ENCODE peak calls at places on chromosomes 2 and 18, in six cellular contexts. C is fibroblast of lung, H is uterus, Q is lower leg skin, U is choroid plexus epithelial cell, L is spleen. Y is an unnamed sample.
A peak's percentile ranks its signal among the peaks of the same experiment; 100 is the strongest.

GRCh38 chr2:3492951-3493609 is 26.3 kb downstream of the ADI1 start:
- DNase-seq in C (peak; percentile 86), H (peak; percentile 84), Q (no peak), U (peak; percentile 98), L (no peak), Y (peak; percentile 93)

GRCh38 chr18:8373486-8373885 is 235.8 kb upstream of the RAB12 start:
- DNase-seq in C (peak; percentile 23), H (no peak), Q (no peak), U (no peak), L (no peak), Y (no peak)

GRCh38 chr2:75277111-75277510 is 77.8 kb upstream of the TACR1 start:
- DNase-seq in C (peak; percentile 77), H (no peak), Q (no peak), U (peak; percentile 33), L (no peak), Y (peak; percentile 25)

GRCh38 chr2:37645836-37646235 is 25.6 kb downstream of the CDC42EP3 start:
- DNase-seq in C (no peak), H (no peak), Q (no peak), U (no peak), L (no peak), Y (no peak)

GRCh38 chr2:207692206-207693065 is 19.0 kb upstream of the CCNYL1 start:
- DNase-seq in C (peak; percentile 11), H (no peak), Q (no peak), U (peak; percentile 24), L (no peak), Y (no peak)

GRCh38 chr2:118386636-118387302 is 298.5 kb downstream of the INSIG2 start:
- DNase-seq in C (peak; percentile 80), H (no peak), Q (no peak), U (peak; percentile 38), L (no peak), Y (peak; percentile 72)

GRCh38 chr18:50671376-50671775 is 111.5 kb downstream of the MAPK4 start:
- DNase-seq in C (no peak), H (no peak), Q (no peak), U (no peak), L (peak; percentile 10), Y (no peak)

GRCh38 chr2:183179156-183179555 is 54.9 kb downstream of the NUP35 start:
- DNase-seq in C (peak; percentile 80), H (no peak), Q (no peak), U (peak; percentile 42), L (no peak), Y (no peak)

GRCh38 chr2:154698789-154699559 is 479 bp downstream of the KCNJ3 start:
- DNase-seq in C (no peak), H (no peak), Q (no peak), U (no peak), L (peak; percentile 64), Y (no peak)
- H3K4me3 ChIP-seq in C (no peak overlapping the region), H (no peak overlapping the region), Q (no peak overlapping the region), U (no peak overlapping the region), L (peak overlapping the region; percentile 36), Y (no peak overlapping the region)

GRCh38 chr2:215536476-215536875 is 100.6 kb upstream of the FN1 start:
- DNase-seq in C (peak; percentile 41), H (no peak), Q (no peak), U (peak; percentile 41), L (no peak), Y (no peak)
- H3K4me3 ChIP-seq in C (no peak overlapping the region), H (no peak overlapping the region), Q (no peak overlapping the region), U (no peak overlapping the region), L (no peak overlapping the region), Y (no peak overlapping the region)

GRCh38 chr2:127662937-127663565 is 12.3 kb downstream of the LIMS2 start:
- DNase-seq in C (no peak), H (peak; percentile 11), Q (no peak), U (no peak), L (peak; percentile 74), Y (no peak)
- H3K4me3 ChIP-seq in C (no peak overlapping the region), H (no peak overlapping the region), Q (no peak overlapping the region), U (no peak overlapping the region), L (peak overlapping the region; percentile 5), Y (no peak overlapping the region)

DNA sequence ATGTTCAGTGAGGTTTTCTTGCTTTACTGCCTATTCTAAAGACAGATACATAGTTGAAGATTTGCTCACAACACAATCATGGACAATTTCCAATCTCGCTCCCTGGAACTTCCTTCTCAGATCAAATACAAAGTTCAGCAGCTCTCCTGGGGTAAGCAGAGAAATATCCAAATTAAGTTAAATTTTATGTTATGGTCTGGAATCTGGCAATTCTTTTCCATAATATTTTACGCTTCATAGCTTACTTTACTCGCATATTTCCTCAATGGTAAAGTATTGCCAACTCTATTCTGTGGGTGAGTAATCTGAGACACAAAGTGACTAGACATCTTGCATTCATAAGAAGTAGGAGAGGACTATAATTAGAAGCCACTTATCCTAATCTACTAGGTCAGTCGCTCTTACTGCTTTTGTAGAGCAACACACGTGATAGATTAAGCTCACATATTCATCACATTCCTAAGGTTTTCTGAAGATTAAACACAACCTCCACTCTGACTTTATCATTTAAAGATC is 529.4 kb downstream of the CCDC85A start:
- DNase-seq in C (peak; percentile 95), H (no peak), Q (no peak), U (peak; percentile 36), L (no peak), Y (peak; percentile 31)
- H3K4me3 ChIP-seq in C (no peak overlapping the region), H (no peak overlapping the region), Q (no peak overlapping the region), U (no peak overlapping the region), L (no peak overlapping the region), Y (no peak overlapping the region)

GRCh38 chr2:23597687-23598086 is 212.7 kb downstream of the KLHL29 start:
- DNase-seq in C (no peak), H (no peak), Q (no peak), U (no peak), L (peak; percentile 62), Y (no peak)

GRCh38 chr2:23596316-23596885 is 211.4 kb downstream of the KLHL29 start:
- DNase-seq in C (peak; percentile 74), H (no peak), Q (no peak), U (peak; percentile 10), L (no peak), Y (no peak)

GRCh38 chr2:23595021-23595420 is 210.0 kb downstream of the KLHL29 start:
- DNase-seq in C (no peak), H (no peak), Q (no peak), U (no peak), L (peak; percentile 22), Y (no peak)

GRCh38 chr2:23594079-23594494 is 209.1 kb downstream of the KLHL29 start:
- DNase-seq in C (no peak), H (no peak), Q (no peak), U (peak; percentile 12), L (peak; percentile 59), Y (no peak)

DNA sequence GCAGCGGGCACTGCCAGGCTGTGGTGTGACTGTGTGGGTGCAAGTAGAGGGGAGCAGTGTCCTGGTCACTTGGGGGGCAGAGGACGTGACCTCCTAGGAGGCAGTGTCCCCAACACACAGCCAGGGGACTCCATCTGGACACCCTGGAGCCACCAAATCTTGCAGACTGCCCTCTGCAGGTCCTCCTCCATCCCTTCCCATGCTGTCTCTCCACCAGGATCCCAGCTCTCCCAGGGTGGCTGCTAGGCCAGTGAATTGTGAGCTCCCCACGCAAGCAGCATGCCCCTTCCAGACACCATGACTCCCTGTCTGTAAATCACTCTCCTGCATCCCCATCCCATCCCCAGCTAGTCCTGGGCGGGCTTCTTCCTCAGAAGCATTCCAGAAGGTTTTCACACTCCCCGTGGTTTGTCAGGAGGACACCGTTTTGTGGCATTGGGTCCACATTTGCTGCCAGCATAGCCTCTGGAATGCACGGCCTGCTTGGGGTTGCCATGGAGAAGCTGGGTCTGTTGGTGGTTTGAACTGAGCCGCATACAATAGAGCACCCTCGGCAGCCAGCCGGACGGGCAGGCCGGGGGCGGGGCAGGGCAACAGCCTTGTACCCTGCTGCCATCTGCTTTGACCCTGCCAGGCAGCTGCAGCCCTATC is 210.7 kb downstream of the KLHL29 start:
- DNase-seq in C (peak; percentile 85), H (peak; percentile 45), Q (no peak), U (peak; percentile 9), L (peak; percentile 64), Y (peak; percentile 38)
- H3K4me3 ChIP-seq in C (no peak overlapping the region), H (no peak overlapping the region), Q (no peak overlapping the region), U (no peak overlapping the region), L (no peak overlapping the region), Y (no peak overlapping the region)

DNA sequence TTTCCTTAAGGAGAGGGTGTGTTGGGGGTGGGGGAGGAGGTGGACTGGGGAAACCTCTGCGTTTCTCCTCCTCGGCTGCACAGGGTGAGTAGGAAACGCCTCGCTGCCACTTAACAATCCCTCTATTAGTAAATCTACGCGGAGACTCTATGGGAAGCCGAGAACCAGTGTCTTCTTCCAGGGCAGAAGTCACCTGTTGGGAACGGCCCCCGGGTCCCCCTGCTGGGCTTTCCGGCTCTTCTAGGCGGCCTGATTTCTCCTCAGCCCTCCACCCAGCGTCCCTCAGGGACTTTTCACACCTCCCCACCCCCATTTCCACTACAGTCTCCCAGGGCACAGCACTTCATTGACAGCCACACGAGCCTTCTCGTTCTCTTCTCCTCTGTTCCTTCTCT is 2.1 kb upstream of the SP9 start:
- DNase-seq in C (no peak), H (no peak), Q (no peak), U (no peak), L (no peak), Y (no peak)
- H3K4me3 ChIP-seq in C (no peak overlapping the region), H (no peak overlapping the region), Q (no peak overlapping the region), U (no peak overlapping the region), L (no peak overlapping the region), Y (no peak overlapping the region)

DNA sequence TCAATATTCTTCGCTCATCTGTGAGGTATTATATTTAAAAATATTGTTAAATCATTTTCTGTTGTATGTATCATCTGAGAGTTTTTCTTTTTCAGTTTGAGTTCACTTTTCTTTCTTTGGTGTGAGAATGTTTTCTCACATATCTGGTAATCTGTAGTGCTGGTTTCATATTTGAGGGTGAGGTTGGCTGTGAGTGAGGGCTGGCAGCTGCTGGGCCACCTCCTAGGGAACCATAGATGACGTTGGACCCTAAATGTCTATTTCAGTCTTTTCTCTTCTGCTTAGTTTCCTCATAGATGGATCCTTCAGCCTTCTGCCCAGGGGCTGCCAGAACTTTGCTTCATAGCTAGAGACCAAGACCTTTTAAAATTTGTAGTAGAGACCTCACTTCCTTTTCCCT is 33.5 kb downstream of the MGAT5 start:
- DNase-seq in C (no peak), H (no peak), Q (no peak), U (no peak), L (no peak), Y (no peak)
- H3K4me3 ChIP-seq in C (no peak overlapping the region), H (no peak overlapping the region), Q (no peak overlapping the region), U (no peak overlapping the region), L (no peak overlapping the region), Y (no peak overlapping the region)

DNA sequence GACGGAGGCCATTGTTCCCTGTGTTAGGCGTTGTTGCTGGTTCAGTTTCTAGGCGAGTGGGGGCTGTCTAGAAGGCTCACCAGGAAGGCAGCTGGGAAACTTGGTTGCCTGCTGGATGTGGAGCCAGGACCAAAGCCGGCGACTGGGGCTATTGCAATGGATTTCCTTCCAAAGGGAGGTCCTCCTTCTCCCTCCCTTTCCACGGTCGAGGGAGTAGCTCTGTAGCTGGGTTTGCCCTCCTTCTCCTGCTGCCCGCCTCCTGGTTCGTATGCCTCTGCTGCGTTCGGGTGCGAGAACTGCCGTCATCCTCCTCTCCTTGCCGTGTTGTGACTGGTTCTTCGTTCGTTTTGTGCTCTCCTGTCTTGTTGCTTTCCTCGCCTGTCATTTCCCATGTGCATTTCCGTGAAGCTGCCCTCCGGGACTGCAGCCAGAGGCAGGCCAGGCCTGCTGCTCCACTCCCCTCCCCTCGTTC is 203.4 kb downstream of the NEDD4L start:
- DNase-seq in C (peak; percentile 50), H (no peak), Q (no peak), U (peak; percentile 33), L (no peak), Y (no peak)
- H3K4me3 ChIP-seq in C (peak overlapping the region; percentile 2), H (peak overlapping the region; percentile 12), Q (no peak overlapping the region), U (peak overlapping the region; percentile 40), L (no peak overlapping the region), Y (no peak overlapping the region)